ENCODE peak calls at places on chromosomes 3 and 15, in six cellular contexts. W is frontal cortex, K is T1000, D is GM23338, O is ACHN, Z is foreskin keratinocyte. V is an unnamed sample.

GRCh38 chr3:185402561-185402960 is 39.6 kb downstream of the MAP3K13 start:
- DNase-seq in W (no peak), K (no peak), D (no peak), O (no peak), Z (peak; percentile 20), V (no peak)

GRCh38 chr3:119177321-119177720 is 3.9 kb downstream of the UPK1B start:
- DNase-seq in W (no peak), K (no peak), D (no peak), O (no peak), Z (no peak), V (no peak)

GRCh38 chr3:126558336-126559071 is at the start of gene C3orf22:
- DNase-seq in W (no peak), K (no peak), D (no peak), O (no peak), Z (no peak), V (peak; percentile 9)

GRCh38 chr3:17412950-17413530 is 329.4 kb downstream of the TBC1D5 start:
- DNase-seq in W (no peak), K (no peak), D (peak; percentile 90), O (peak; percentile 67), Z (peak; percentile 23), V (no peak)

GRCh38 chr3:193593666-193594025 is 638 bp downstream of the OPA1 start:
- DNase-seq in W (no peak), K (no peak), D (peak; percentile 35), O (peak; percentile 36), Z (no peak), V (no peak)

GRCh38 chr15:34951993-34952392 is 17.5 kb downstream of the AQR start:
- DNase-seq in W (no peak), K (no peak), D (no peak), O (no peak), Z (no peak), V (no peak)

GRCh38 chr3:190024912-190025311 is 95.8 kb downstream of the P3H2 start:
- DNase-seq in W (no peak), K (no peak), D (no peak), O (no peak), Z (no peak), V (no peak)

GRCh38 chr3:172263781-172264486 is 184.3 kb downstream of the GHSR start:
- DNase-seq in W (no peak), K (no peak), D (no peak), O (no peak), Z (no peak), V (no peak)

GRCh38 chr3:79651536-79652065 is 116.2 kb downstream of the ROBO1 start:
- DNase-seq in W (no peak), K (no peak), D (peak; percentile 34), O (peak; percentile 77), Z (no peak), V (no peak)

GRCh38 chr15:96351801-96352593 is 21.5 kb downstream of the NR2F2 start:
- DNase-seq in W (no peak), K (no peak), D (peak; percentile 72), O (no peak), Z (no peak), V (peak; percentile 46)

GRCh38 chr3:123194552-123194951 is 7.2 kb upstream of the SEC22A start:
- DNase-seq in W (no peak), K (no peak), D (peak; percentile 89), O (no peak), Z (no peak), V (peak; percentile 56)

GRCh38 chr15:40016224-40016865 is 22.6 kb downstream of the SRP14 start:
- DNase-seq in W (no peak), K (no peak), D (no peak), O (no peak), Z (no peak), V (no peak)

GRCh38 chr3:89155811-89156210 is 48.4 kb downstream of the EPHA3 start:
- DNase-seq in W (no peak), K (no peak), D (no peak), O (no peak), Z (no peak), V (no peak)

GRCh38 chr3:83843716-83844115 is 1115.1 kb upstream of the CADM2 start:
- DNase-seq in W (no peak), K (no peak), D (peak; percentile 6), O (peak; percentile 47), Z (no peak), V (no peak)

GRCh38 chr15:101795455-101795854 is 7.9 kb upstream of the OR4F6 start:
- DNase-seq in W (no peak), K (no peak), D (no peak), O (peak; percentile 46), Z (peak; percentile 26), V (no peak)

GRCh38 chr15:42059661-42060476 is 34.5 kb downstream of the PLA2G4D start:
- DNase-seq in W (peak; percentile 35), K (no peak), D (peak; percentile 78), O (peak; percentile 43), Z (no peak), V (peak; percentile 61)

GRCh38 chr3:43768594-43768993 is 77.9 kb downstream of the ABHD5 start:
- DNase-seq in W (no peak), K (no peak), D (no peak), O (no peak), Z (peak; percentile 67), V (no peak)

V was measured in Peyer's patch.